ENCODE peak calls at places on chromosomes 1 and 21, in six cellular contexts. L is IMR-90, I is GM12865, D is left ventricle myocardium inferior, A is brain microvascular endothelial cell, S is transverse colon. K is an unnamed sample.

GRCh38 chr1:34984435-34985062 is 598 bp downstream of the TMEM35B start:
- DNase-seq in L (peak), A (peak), D (peak), I (peak), S (peak), K (peak)

GRCh38 chr1:26404641-26405040 is 6.0 kb upstream of the LIN28A start:
- DNase-seq in D (no peak), L (peak), I (no peak), S (no peak), A (no peak), K (peak)

GRCh38 chr1:63103682-63104081 is 218.7 kb upstream of the FOXD3 start:
- DNase-seq in D (no peak), S (no peak), A (no peak), I (no peak), L (no peak), K (no peak)

GRCh38 chr1:244680667-244681066 is 27.7 kb downstream of the DESI2 start:
- DNase-seq in S (no peak), I (no peak), D (no peak), A (no peak), L (no peak), K (peak)

GRCh38 chr1:154776339-154776605 is 93.8 kb downstream of the KCNN3 start:
- DNase-seq in I (no peak), A (no peak), L (no peak), S (no peak), D (no peak), K (no peak)

GRCh38 chr1:151310986-151311385 is 16.2 kb downstream of the PI4KB start:
- DNase-seq in S (no peak), L (peak), I (no peak), A (no peak), D (no peak), K (no peak)

GRCh38 chr1:76237201-76237600 is 162.7 kb downstream of the ST6GALNAC3 start:
- DNase-seq in L (no peak), A (no peak), I (no peak), S (no peak), D (no peak), K (no peak)

GRCh38 chr1:16140068-16140596 is 15.7 kb downstream of the EPHA2 start:
- DNase-seq in I (no peak), A (no peak), D (no peak), L (no peak), S (no peak), K (no peak)

GRCh38 chr1:211625040-211625439 is 46.1 kb upstream of the SLC30A1 start:
- DNase-seq in D (no peak), I (peak), L (peak), S (peak), A (no peak), K (peak)

GRCh38 chr1:197995408-197996258 is 78.5 kb downstream of the LHX9 start:
- DNase-seq in D (no peak), A (no peak), S (no peak), I (no peak), L (no peak), K (no peak)

GRCh38 chr1:204712718-204713430 is 27.3 kb upstream of the LRRN2 start:
- DNase-seq in L (no peak), S (no peak), A (no peak), I (no peak), D (no peak), K (no peak)

GRCh38 chr1:204714194-204714860 is 28.8 kb upstream of the LRRN2 start:
- DNase-seq in L (no peak), A (no peak), D (no peak), S (no peak), I (peak), K (no peak)

GRCh38 chr1:204713541-204713940 is 28.0 kb upstream of the LRRN2 start:
- DNase-seq in S (no peak), L (no peak), D (no peak), A (no peak), I (no peak), K (no peak)

GRCh38 chr1:204716687-204717086 is 31.1 kb upstream of the LRRN2 start:
- DNase-seq in L (no peak), D (no peak), A (no peak), S (no peak), I (no peak), K (no peak)

GRCh38 chr1:204714861-204715511 is 29.4 kb upstream of the LRRN2 start:
- DNase-seq in I (peak), A (no peak), S (no peak), L (no peak), D (no peak), K (no peak)
- H3K4me3 ChIP-seq in I (peak), A (no peak), S (no peak), L (no peak), D (no peak), K (no peak)

GRCh38 chr1:4696161-4696745 is 41.8 kb downstream of the AJAP1 start:
- DNase-seq in S (no peak), I (no peak), A (no peak), D (no peak), L (no peak), K (no peak)

GRCh38 chr1:4699724-4700301 is 45.4 kb downstream of the AJAP1 start:
- DNase-seq in S (no peak), D (no peak), L (no peak), I (no peak), A (peak), K (no peak)

GRCh38 chr1:4698911-4699310 is 44.5 kb downstream of the AJAP1 start:
- DNase-seq in L (no peak), I (no peak), S (no peak), D (no peak), A (no peak), K (no peak)

GRCh38 chr1:4696753-4697152 is 42.3 kb downstream of the AJAP1 start:
- DNase-seq in L (no peak), D (no peak), I (no peak), A (no peak), S (no peak), K (no peak)

GRCh38 chr1:4697801-4698200 is 43.4 kb downstream of the AJAP1 start:
- DNase-seq in D (no peak), L (no peak), I (no peak), S (no peak), A (no peak), K (no peak)
- TF ChIP-seq CTCF in D (no peak), L (no peak), I (no peak), S (no peak), A (no peak), K (no peak)

DNA sequence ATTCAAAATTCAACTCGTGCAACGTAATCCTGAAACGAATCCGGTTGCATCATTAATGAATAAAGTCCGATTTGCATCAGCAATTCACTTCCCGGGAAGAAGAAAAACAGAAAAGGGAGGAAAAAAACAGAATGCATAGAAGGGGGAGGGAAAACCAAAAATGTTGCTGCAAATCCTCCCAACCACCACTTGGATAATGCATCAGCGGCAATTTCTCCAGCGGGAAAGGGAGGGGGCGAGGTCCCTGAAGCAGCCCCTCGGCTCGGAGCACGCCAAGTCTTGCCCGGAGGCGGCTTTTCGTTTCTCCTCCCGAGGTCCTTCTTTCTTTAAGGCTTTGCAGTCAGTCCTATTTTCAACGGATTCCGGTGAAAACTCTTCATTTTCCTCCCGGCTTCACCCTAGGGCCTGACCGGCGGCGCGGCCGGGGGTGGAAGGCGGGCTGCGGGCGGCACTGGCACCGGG is 720 bp downstream of the CDC42BPA start:
- DNase-seq in I (no peak), A (peak), S (peak), L (peak), D (peak), K (peak)
- H3K4me3 ChIP-seq in I (no peak), A (peak), S (peak), L (peak), D (peak), K (peak)

DNA sequence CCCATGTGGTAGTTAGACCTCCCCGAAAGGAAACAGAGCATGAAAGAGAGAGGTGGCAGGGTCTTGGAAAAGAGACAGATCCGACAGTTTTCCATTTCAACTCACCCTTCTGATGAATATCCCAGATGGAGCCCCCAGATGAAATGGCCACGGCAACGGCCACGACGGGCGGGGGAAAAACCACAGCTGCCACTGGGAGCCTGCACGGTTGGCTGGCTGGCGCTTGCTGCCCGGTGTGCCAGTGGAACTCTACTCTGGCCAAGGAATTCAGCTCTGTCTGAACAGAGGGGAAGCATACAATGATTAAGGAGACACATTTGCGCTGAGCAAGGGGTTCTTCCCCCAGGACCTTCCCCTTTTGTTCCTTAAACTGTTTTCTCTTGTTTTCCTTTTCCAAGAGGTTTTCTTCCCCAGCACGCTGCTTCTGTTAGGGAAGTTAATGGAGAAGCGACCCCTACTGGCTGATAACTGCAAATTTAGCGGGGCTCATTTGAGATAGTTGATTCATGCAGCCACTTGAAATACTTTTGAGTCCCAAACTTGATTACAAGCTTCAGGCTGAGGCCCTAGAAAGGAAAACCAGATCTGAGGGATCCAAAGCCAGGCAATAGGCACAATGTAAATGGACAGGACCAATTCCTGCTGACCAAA is 1122.5 kb downstream of the NCAM2 start:
- DNase-seq in D (no peak), A (no peak), S (no peak), L (no peak), I (no peak), K (peak)
- TF ChIP-seq CTCF in D (no peak), A (peak), S (no peak), L (peak), I (peak), K (peak)

DNA sequence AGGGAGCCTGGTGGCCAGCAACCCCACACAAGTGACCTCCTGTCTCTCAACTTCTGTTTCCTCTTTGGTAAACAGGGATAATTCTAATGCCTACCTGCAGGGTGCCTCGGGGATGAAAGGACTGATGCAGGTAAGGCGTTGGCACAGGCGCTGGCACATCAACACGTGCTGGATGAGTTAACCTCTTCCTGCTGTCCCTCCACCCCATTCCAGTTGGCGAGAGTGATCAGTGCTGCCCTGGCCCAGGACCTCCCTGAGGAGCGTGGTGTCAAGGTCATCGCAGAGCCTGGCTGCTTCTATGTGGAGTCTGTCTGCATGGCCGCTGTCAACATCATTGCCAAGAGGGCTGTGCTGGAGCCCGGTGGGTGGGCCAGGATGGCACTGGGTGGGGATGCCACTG is 69.1 kb upstream of the TINAGL1 start:
- DNase-seq in S (no peak), A (no peak), I (no peak), D (no peak), L (no peak), K (no peak)
- H3K4me3 ChIP-seq in S (no peak), A (no peak), I (peak), D (no peak), L (no peak), K (no peak)

DNA sequence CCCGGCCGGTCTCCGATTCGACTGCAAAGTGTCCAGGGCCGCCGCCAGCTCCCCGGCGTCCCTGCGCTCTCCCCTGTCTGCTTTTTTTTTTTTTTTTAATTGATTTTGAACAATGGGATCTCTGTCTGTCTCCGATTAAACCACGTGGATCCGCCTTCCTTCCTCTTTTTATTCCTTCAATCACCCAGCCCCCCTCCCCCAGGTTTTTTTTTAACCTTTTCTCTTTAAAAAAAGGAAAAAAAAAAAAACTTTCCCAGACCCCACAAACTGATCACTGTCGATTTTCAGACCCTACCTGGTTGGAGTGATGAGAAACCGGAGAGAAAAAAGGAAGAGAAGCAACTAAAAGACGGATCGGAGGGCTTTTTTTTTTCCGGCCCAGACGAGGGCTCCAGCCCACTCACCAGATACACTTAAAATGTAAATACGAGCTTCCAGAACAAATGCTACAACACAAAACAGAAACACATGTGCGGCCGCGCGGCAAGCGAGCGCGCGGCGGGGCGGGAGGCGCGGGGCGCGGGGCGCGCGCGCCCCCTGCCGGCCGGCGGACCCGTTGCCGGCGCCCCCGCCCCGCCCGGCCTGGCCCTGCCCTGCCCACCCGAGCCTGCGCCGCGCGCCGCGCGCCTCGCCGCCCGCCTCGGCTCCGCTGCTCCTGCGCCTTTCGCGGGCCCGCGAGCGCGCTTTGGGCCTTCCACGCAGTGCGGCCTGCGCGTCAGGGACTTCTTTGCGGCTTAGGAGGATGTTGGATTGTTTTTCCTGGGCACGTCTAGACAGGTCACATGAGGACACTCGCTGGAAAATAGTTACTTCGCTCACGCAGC is at the start of gene RCC2:
- DNase-seq in S (peak), L (peak), D (peak), I (peak), A (peak), K (peak)
- TF ChIP-seq CTCF in S (no peak), L (peak), D (no peak), I (peak), A (peak), K (no peak)

GRCh38 chr1:1322952-1323351 is 1.5 kb downstream of the INTS11 start:
- DNase-seq in S (no peak), D (no peak), A (no peak), L (no peak), I (no peak), K (no peak)
- H3K4me3 ChIP-seq in S (no peak), D (peak), A (no peak), L (no peak), I (no peak), K (no peak)